ENCODE peak calls at places on chromosomes 3 and 15, in seven cellular contexts. Y, K, R, T, M, N and O are unnamed samples. For H3K4me1, the result is how much of the 10 kb centered on the place peaks cover.

GRCh38 chr3:70516081-70516480 is 203.6 kb upstream of the MDFIC2 start:
- DNase-seq in Y (no peak), K (no peak), R (no peak), T (no peak), M (no peak), N (no peak), O (no peak)

GRCh38 chr3:29513236-29513635 is 232.4 kb downstream of the RBMS3 start:
- DNase-seq in Y (no peak), K (no peak), R (no peak), T (no peak), M (peak), N (no peak), O (no peak)

GRCh38 chr3:47976135-47976758 is 40.0 kb downstream of the MAP4 start:
- DNase-seq in Y (no peak), K (no peak), R (no peak), T (no peak), M (no peak), N (no peak), O (no peak)

GRCh38 chr3:65439641-65440040 is 599.1 kb downstream of the MAGI1 start:
- DNase-seq in Y (no peak), K (no peak), R (no peak), T (peak), M (peak), N (no peak), O (peak)

GRCh38 chr15:67144609-67145306 is 79.4 kb downstream of the SMAD3 start:
- DNase-seq in Y (no peak), K (no peak), R (no peak), T (no peak), M (no peak), N (no peak), O (no peak)

GRCh38 chr3:15553749-15554148 is 32.2 kb upstream of the COLQ start:
- DNase-seq in Y (no peak), K (no peak), R (no peak), T (no peak), M (no peak), N (no peak), O (no peak)

GRCh38 chr15:91407237-91407889 is 307.3 kb downstream of the SV2B start:
- DNase-seq in Y (no peak), K (no peak), R (no peak), T (no peak), M (peak), N (no peak), O (peak)

GRCh38 chr15:40108061-40108854 is 421 bp downstream of the BMF start:
- DNase-seq in Y (peak), K (no peak), R (peak), T (peak), M (peak), N (no peak), O (peak)

GRCh38 chr3:127166501-127167065 is 26.3 kb upstream of the PRR23E start:
- DNase-seq in Y (no peak), K (no peak), R (no peak), T (no peak), M (no peak), N (peak), O (no peak)

GRCh38 chr3:16511561-16512434 is 1.7 kb downstream of the RFTN1 start:
- DNase-seq in Y (no peak), K (peak), R (peak), T (no peak), M (peak), N (peak), O (peak)

GRCh38 chr3:105938826-105939225 is 70.0 kb upstream of the CBLB start:
- DNase-seq in Y (no peak), K (no peak), R (no peak), T (no peak), M (no peak), N (no peak), O (no peak)

GRCh38 chr3:175212896-175213295 is 353.8 kb downstream of the NAALADL2 start:
- DNase-seq in Y (no peak), K (no peak), R (no peak), T (no peak), M (no peak), N (no peak), O (no peak)

GRCh38 chr3:183394150-183394549 is 34.3 kb downstream of the MCF2L2 start:
- DNase-seq in Y (no peak), K (no peak), R (no peak), T (no peak), M (no peak), N (no peak), O (no peak)

GRCh38 chr3:46632792-46633191 is 20.5 kb downstream of the FAM240A start:
- DNase-seq in Y (no peak), K (no peak), R (no peak), T (no peak), M (no peak), N (no peak), O (no peak)

GRCh38 chr15:77576538-77576937 is 56.2 kb downstream of the LINGO1 start:
- DNase-seq in Y (no peak), K (no peak), R (no peak), T (no peak), M (no peak), N (no peak), O (no peak)

GRCh38 chr15:77579498-77580188 is 53.1 kb downstream of the LINGO1 start:
- DNase-seq in Y (no peak), K (no peak), R (no peak), T (no peak), M (no peak), N (no peak), O (no peak)

GRCh38 chr15:77578641-77579372 is 53.9 kb downstream of the LINGO1 start:
- DNase-seq in Y (no peak), K (no peak), R (no peak), T (no peak), M (no peak), N (no peak), O (no peak)

GRCh38 chr15:77575203-77575934 is 57.3 kb downstream of the LINGO1 start:
- DNase-seq in Y (no peak), K (no peak), R (no peak), T (no peak), M (no peak), N (no peak), O (peak)

GRCh38 chr15:77577350-77577749 is 55.4 kb downstream of the LINGO1 start:
- DNase-seq in Y (no peak), K (no peak), R (no peak), T (no peak), M (no peak), N (no peak), O (no peak)
- H3K4me1 ChIP-seq in Y (under half), K (under half), R (under half), T (under half), M (under half), N (under half), O (under half)

GRCh38 chr15:94607176-94607654 is 375.9 kb downstream of the MCTP2 start:
- DNase-seq in Y (no peak), K (no peak), R (peak), T (no peak), M (peak), N (no peak), O (peak)
- H3K4me3 ChIP-seq in Y (no peak), K (no peak), R (no peak), T (no peak), M (no peak), N (no peak), O (no peak)

DNA sequence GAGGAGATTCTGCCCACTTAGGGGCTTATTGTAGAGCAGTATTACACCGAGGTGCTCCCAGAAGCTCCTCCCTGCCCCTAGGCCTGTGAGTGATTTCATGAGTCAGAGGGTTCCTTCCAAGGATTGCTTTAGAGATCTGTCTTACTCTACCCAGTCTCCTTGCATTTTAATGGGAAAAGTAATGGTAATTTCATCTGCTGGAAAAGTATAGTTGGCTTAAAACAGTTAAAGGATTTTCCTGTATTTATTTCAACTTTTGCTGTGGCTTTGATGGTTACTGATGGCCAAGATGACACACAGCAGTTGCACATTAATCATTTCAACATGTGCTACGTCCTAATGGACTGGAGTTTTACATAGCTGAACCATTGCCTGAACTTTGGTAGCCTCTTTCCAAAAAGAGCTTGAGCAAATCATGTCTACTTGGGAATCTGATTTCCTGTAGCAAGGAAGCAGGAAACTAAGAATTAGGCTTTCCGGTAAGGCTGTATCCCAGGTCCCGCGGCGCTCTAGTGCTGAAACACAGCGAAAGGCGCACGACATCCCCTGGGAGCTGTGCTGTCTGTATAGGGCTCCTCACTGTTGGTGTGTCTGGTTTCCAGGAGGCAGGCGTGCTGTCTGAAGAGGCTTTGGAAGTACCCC is 9.2 kb upstream of the PGPEP1L start:
- DNase-seq in Y (no peak), K (no peak), R (no peak), T (peak), M (peak), N (no peak), O (no peak)
- H3K27ac ChIP-seq in Y (no peak), K (no peak), R (no peak), T (peak), M (peak), N (no peak), O (no peak)

DNA sequence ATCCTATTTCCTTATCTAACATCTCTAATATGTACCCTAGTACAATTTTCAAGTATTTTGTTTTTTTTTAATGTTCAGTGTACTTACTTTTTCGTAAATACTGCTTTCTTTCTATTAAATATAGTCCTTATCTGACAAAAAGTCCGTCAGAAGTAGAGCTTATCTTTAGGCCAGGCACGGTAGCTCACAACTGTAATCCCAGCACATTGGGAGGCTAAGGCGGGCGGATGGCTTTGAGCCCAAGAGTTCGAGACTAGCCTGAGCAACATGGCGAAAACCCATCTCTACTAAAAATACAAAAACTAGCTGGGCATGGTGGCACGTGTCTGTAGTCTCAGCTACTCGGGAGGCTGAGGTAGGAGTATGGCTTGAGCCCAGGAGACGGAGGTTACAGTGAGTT is 41.1 kb downstream of the USP3 start:
- DNase-seq in Y (no peak), K (no peak), R (no peak), T (no peak), M (no peak), N (no peak), O (no peak)
- H3K4me1 ChIP-seq in Y (under half), K (under half), R (under half), T (under half), M (under half), N (under half), O (under half)

GRCh38 chr3:170494766-170495165 is 76.1 kb downstream of the CLDN11 start:
- DNase-seq in Y (no peak), K (no peak), R (peak), T (no peak), M (no peak), N (no peak), O (no peak)
- H3K4me3 ChIP-seq in Y (no peak), K (no peak), R (no peak), T (no peak), M (no peak), N (no peak), O (no peak)